ENCODE peak calls at places on chromosomes 13 and 19, in nine cellular contexts. P, M, Z, H, W, U, V, B and S are unnamed samples.

GRCh38 chr13:82092312-82092711 is 1751.4 kb upstream of the SPRY2 start:
- DNase-seq in P (no peak), V (no peak), M (no peak), Z (no peak), H (no peak), B (no peak), U (no peak), W (no peak), S (no peak)

GRCh38 chr13:114015608-114016295 is 41.9 kb upstream of the C13orf46 start:
- DNase-seq in Z (peak; percentile 50), W (no peak), U (no peak), H (no peak), V (peak; percentile 76), M (no peak), P (no peak), B (no peak), S (no peak)

GRCh38 chr19:55600336-55601028 is 394 bp downstream of the ZNF524 start:
- DNase-seq in Z (no peak), W (no peak), V (peak; percentile 89), P (peak; percentile 94), U (peak; percentile 95), M (peak; percentile 21), B (peak; percentile 42), H (no peak), S (no peak)

GRCh38 chr13:97328222-97328790 is 105.7 kb upstream of the RAP2A start:
- DNase-seq in V (no peak), U (peak; percentile 25), H (peak; percentile 77), M (peak; percentile 51), P (peak; percentile 88), B (peak; percentile 84), W (no peak), Z (no peak), S (no peak)

GRCh38 chr13:46492946-46493345 is 60.0 kb upstream of the LRCH1 start:
- DNase-seq in W (no peak), Z (no peak), P (no peak), H (no peak), M (peak; percentile 85), V (no peak), B (peak; percentile 11), U (peak; percentile 17), S (no peak)

GRCh38 chr13:42996584-42996983 is 4.5 kb upstream of the EPSTI1 start:
- DNase-seq in W (no peak), B (peak; percentile 77), P (no peak), M (peak; percentile 97), H (no peak), V (no peak), U (no peak), Z (no peak), S (no peak)

GRCh38 chr19:31253816-31254551 is 95.3 kb downstream of the TSHZ3 start:
- DNase-seq in H (no peak), V (no peak), P (no peak), M (peak; percentile 79), W (no peak), Z (no peak), B (peak; percentile 47), U (no peak), S (no peak)

GRCh38 chr19:10120538-10121198 is 969 bp upstream of the EIF3G start:
- DNase-seq in U (no peak), P (no peak), M (peak; percentile 57), W (no peak), Z (no peak), B (peak; percentile 83), H (no peak), V (no peak), S (no peak)

GRCh38 chr13:70893832-70894231 is 785.6 kb upstream of the KLHL1 start:
- DNase-seq in V (no peak), Z (no peak), H (peak; percentile 23), M (no peak), W (no peak), B (peak; percentile 21), U (no peak), P (no peak), S (no peak)

GRCh38 chr19:7928741-7929701 is 3.1 kb upstream of the CTXN1 start:
- DNase-seq in U (peak; percentile 58), V (peak; percentile 91), B (peak; percentile 76), H (peak; percentile 79), Z (no peak), W (peak; percentile 89), P (peak; percentile 92), M (peak; percentile 84), S (peak; percentile 81)

GRCh38 chr19:7908742-7909461 is 5.2 kb downstream of the MAP2K7 start:
- DNase-seq in M (no peak), U (peak; percentile 71), Z (no peak), V (peak; percentile 72), H (no peak), W (no peak), B (no peak), P (no peak), S (no peak)

GRCh38 chr13:31199849-31200635 is at the start of gene B3GLCT:
- DNase-seq in M (peak; percentile 91), W (peak; percentile 85), Z (peak; percentile 85), U (peak; percentile 70), V (peak; percentile 94), H (peak; percentile 87), B (peak; percentile 37), P (peak; percentile 94), S (peak; percentile 73)

GRCh38 chr13:95604534-95604915 is 40.0 kb downstream of the DZIP1 start:
- DNase-seq in H (no peak), U (no peak), B (peak; percentile 45), M (no peak), V (no peak), P (no peak), W (no peak), Z (no peak), S (no peak)

GRCh38 chr19:54266133-54266532 is 9.1 kb upstream of the LILRB5 start:
- DNase-seq in H (peak; percentile 92), B (peak; percentile 30), M (peak; percentile 81), P (peak; percentile 97), U (peak; percentile 18), W (peak; percentile 73), V (peak; percentile 87), Z (peak; percentile 60), S (peak; percentile 52)

GRCh38 chr13:101919541-101920306 is 467.2 kb downstream of the ITGBL1 start:
- DNase-seq in W (no peak), M (no peak), V (peak; percentile 80), H (peak; percentile 73), B (peak; percentile 23), P (peak; percentile 92), Z (peak; percentile 39), U (peak; percentile 29), S (no peak)

GRCh38 chr13:98372886-98373285 is 195.8 kb upstream of the RNF113B start:
- DNase-seq in W (no peak), V (no peak), H (no peak), U (no peak), P (no peak), M (no peak), B (peak; percentile 59), Z (no peak), S (no peak)

GRCh38 chr13:24348797-24349515 is 39.6 kb downstream of the C1QTNF9 start:
- DNase-seq in W (no peak), U (no peak), H (no peak), B (no peak), P (no peak), Z (no peak), V (no peak), M (no peak), S (no peak)

GRCh38 chr19:34475026-34475974 is 6.3 kb upstream of the WTIP start:
- DNase-seq in M (peak; percentile 90), Z (no peak), P (no peak), B (peak; percentile 83), H (no peak), V (no peak), U (no peak), W (no peak), S (no peak)

GRCh38 chr19:14544977-14545715 is 15.8 kb downstream of the TECR start:
- DNase-seq in B (no peak), H (no peak), Z (peak; percentile 79), M (no peak), W (no peak), U (peak; percentile 99), V (no peak), P (no peak), S (no peak)

GRCh38 chr13:107886118-107886517 is 329.2 kb downstream of the LIG4 start:
- DNase-seq in U (no peak), P (no peak), V (no peak), W (no peak), Z (no peak), H (no peak), B (no peak), M (no peak), S (no peak)

GRCh38 chr13:27038323-27038722 is 133.3 kb downstream of the USP12 start:
- DNase-seq in Z (no peak), W (no peak), U (no peak), H (no peak), B (peak; percentile 93), P (no peak), V (no peak), M (peak; percentile 49), S (no peak)

GRCh38 chr19:48645652-48646191 is at the start of gene CA11:
- DNase-seq in P (peak; percentile 83), B (no peak), W (no peak), U (no peak), V (no peak), H (peak; percentile 55), Z (no peak), M (peak; percentile 31), S (no peak)

GRCh38 chr13:41917641-41918040 is 43.3 kb downstream of the VWA8 start:
- DNase-seq in W (no peak), U (no peak), P (no peak), H (no peak), M (no peak), B (peak; percentile 72), V (no peak), Z (no peak), S (no peak)
- H3K27ac ChIP-seq in W (no peak overlapping the region), U (no peak overlapping the region), P (no peak overlapping the region), H (no peak overlapping the region), M (no peak overlapping the region), B (peak overlapping the region; percentile 54), V (no peak overlapping the region), Z (peak overlapping the region; percentile 29), S (peak overlapping the region; percentile 21)

DNA sequence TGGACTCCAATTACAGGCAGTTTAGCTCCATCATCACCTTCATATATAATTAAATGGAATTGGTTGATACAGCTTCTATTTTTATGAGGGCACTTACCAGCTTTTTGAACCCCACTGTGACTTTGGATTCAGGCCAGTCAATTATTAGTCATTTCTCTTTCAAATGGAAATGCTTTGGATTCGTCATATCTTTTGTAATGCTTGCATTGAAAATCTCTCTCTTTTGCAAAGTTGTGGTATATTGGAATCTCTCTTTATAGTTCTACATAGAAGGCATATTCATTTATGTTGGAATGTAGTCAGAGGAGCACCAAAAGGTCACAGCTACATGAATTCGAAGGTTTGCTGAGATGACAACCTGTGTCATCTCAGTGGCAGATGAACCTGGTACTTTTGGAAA is 1074.3 kb upstream of the SLC10A2 start:
- DNase-seq in V (no peak), Z (no peak), U (no peak), H (no peak), M (no peak), P (no peak), B (peak; percentile 64), W (no peak), S (no peak)
- H3K27ac ChIP-seq in V (no peak overlapping the region), Z (no peak overlapping the region), U (no peak overlapping the region), H (no peak overlapping the region), M (no peak overlapping the region), P (no peak overlapping the region), B (no peak overlapping the region), W (no peak overlapping the region), S (no peak overlapping the region)

GRCh38 chr19:42121666-42122069 is 10.6 kb downstream of the POU2F2 start:
- DNase-seq in U (no peak), M (peak; percentile 31), B (peak; percentile 69), H (no peak), W (peak; percentile 83), V (no peak), Z (peak; percentile 39), P (peak; percentile 66), S (peak; percentile 64)
- H3K27ac ChIP-seq in U (peak overlapping the region; percentile 42), M (no peak overlapping the region), B (peak overlapping the region; percentile 64), H (no peak overlapping the region), W (peak overlapping the region; percentile 64), V (no peak overlapping the region), Z (no peak overlapping the region), P (no peak overlapping the region), S (peak overlapping the region; percentile 89)

GRCh38 chr13:40346592-40346991 is 319.8 kb downstream of the FOXO1 start:
- DNase-seq in M (no peak), P (no peak), W (no peak), Z (no peak), U (no peak), H (no peak), V (no peak), B (no peak), S (no peak)
- H3K27ac ChIP-seq in M (no peak overlapping the region), P (no peak overlapping the region), W (no peak overlapping the region), Z (no peak overlapping the region), U (no peak overlapping the region), H (no peak overlapping the region), V (no peak overlapping the region), B (no peak overlapping the region), S (no peak overlapping the region)